ENCODE peak calls at places on chromosomes 16 and 17, in six cellular contexts. W is ACHN; S is CD8-positive, alpha-beta memory T cell; N is left colon; T is spleen; H is activated naive CD8-positive, alpha-beta T cell treated with anti-CD3 and anti-CD28 coated beads for 36 hours. L is an unnamed sample.

GRCh38 chr17:44432254-44433157 is 43.1 kb upstream of the ITGA2B start:
- DNase-seq in S (no peak), H (no peak), T (no peak), N (no peak), W (no peak), L (no peak)

GRCh38 chr16:67137605-67138004 is 13.2 kb downstream of the B3GNT9 start:
- DNase-seq in W (no peak), T (no peak), N (no peak), S (no peak), H (no peak), L (no peak)

GRCh38 chr16:27460663-27461482 is 58.9 kb downstream of the IL21R start:
- DNase-seq in T (peak; percentile 68), S (no peak), H (no peak), N (no peak), W (no peak), L (no peak)

GRCh38 chr16:8936421-8936820 is 27.3 kb downstream of the USP7 start:
- DNase-seq in T (peak; percentile 83), H (peak; percentile 79), N (peak; percentile 65), W (peak; percentile 72), S (peak; percentile 82), L (peak; percentile 27)

GRCh38 chr16:27595461-27595860 is 45.5 kb downstream of the KATNIP start:
- DNase-seq in N (no peak), W (no peak), S (no peak), H (no peak), T (no peak), L (no peak)

GRCh38 chr17:82932146-82933005 is 92.6 kb upstream of the ZNF750 start:
- DNase-seq in S (peak; percentile 14), T (peak; percentile 40), N (peak; percentile 0), H (no peak), W (no peak), L (peak; percentile 90)

GRCh38 chr16:48384982-48385271 is 286 bp downstream of the SIAH1 start:
- DNase-seq in T (no peak), W (peak; percentile 60), H (no peak), S (no peak), N (no peak), L (no peak)

GRCh38 chr16:47644166-47644565 is 183.0 kb downstream of the PHKB start:
- DNase-seq in S (no peak), H (no peak), W (no peak), T (no peak), N (peak; percentile 6), L (peak; percentile 81)

GRCh38 chr17:9615486-9615885 is 29.8 kb upstream of the USP43 start:
- DNase-seq in T (no peak), N (no peak), W (no peak), S (no peak), H (no peak), L (no peak)

GRCh38 chr17:12883472-12883871 is 94.2 kb downstream of the ARHGAP44 start:
- DNase-seq in N (no peak), T (no peak), W (no peak), S (no peak), H (no peak), L (no peak)

GRCh38 chr17:50904522-50905459 is 38.6 kb upstream of the TOB1 start:
- DNase-seq in W (no peak), S (no peak), H (peak; percentile 18), N (peak; percentile 55), T (no peak), L (peak; percentile 20)

GRCh38 chr16:27448531-27449433 is 46.8 kb downstream of the IL21R start:
- DNase-seq in W (no peak), N (no peak), T (no peak), H (no peak), S (no peak), L (no peak)

GRCh38 chr16:69762843-69763556 is 868 bp downstream of the WWP2 start:
- DNase-seq in S (no peak), W (peak; percentile 52), H (no peak), T (no peak), N (no peak), L (peak; percentile 15)

GRCh38 chr17:10192500-10192899 is 5.9 kb downstream of the GAS7 start:
- DNase-seq in T (no peak), H (no peak), W (no peak), N (no peak), S (no peak), L (no peak)

GRCh38 chr17:58317421-58318064 is 11.1 kb downstream of the TSPOAP1 start:
- DNase-seq in N (peak; percentile 62), W (peak; percentile 66), H (peak; percentile 75), T (peak; percentile 85), S (peak; percentile 86), L (peak; percentile 54)

GRCh38 chr16:921321-921905 is 49.4 kb downstream of the LMF1 start:
- DNase-seq in W (no peak), T (peak; percentile 64), S (peak; percentile 33), N (no peak), H (no peak), L (no peak)

GRCh38 chr16:14486520-14487303 is 143.3 kb downstream of the PARN start:
- DNase-seq in N (peak; percentile 82), S (no peak), H (no peak), W (peak; percentile 97), T (no peak), L (peak; percentile 88)

GRCh38 chr17:76384222-76384986 is at the start of gene SPHK1:
- DNase-seq in N (peak; percentile 81), H (peak; percentile 86), W (peak; percentile 80), S (peak; percentile 63), T (peak; percentile 94), L (peak; percentile 85)

GRCh38 chr17:65078441-65079160 is 22.1 kb upstream of the GNA13 start:
- DNase-seq in S (no peak), H (no peak), T (no peak), N (no peak), W (peak; percentile 48), L (peak; percentile 44)

L was measured in HCEC 1CT.